ENCODE peak calls at places on chromosomes 11 and 22, in six cellular contexts. One of them, this sample, is unnamed.
A peak's percentile ranks its signal among the peaks of the same experiment; 100 is the strongest.

GRCh38 chr11:7611411-7611810 is 61.9 kb downstream of the CYB5R2 start:
- DNase-seq in AML-193: no peak
- DNase-seq in HCT116: no peak
- DNase-seq in H54: no peak
- DNase-seq in esophagus muscularis mucosa: no peak
- DNase-seq in ACHN: no peak
- DNase-seq in this sample: no peak

GRCh38 chr11:66969584-66970205 is 5.4 kb upstream of the C11orf86 start:
- DNase-seq in AML-193: no peak
- DNase-seq in HCT116: no peak
- DNase-seq in H54: no peak
- DNase-seq in esophagus muscularis mucosa: no peak
- DNase-seq in ACHN: no peak
- DNase-seq in this sample: no peak

GRCh38 chr11:23212829-23213228 is 352.6 kb upstream of the CCDC179 start:
- DNase-seq in AML-193: no peak
- DNase-seq in HCT116: no peak
- DNase-seq in H54: no peak
- DNase-seq in esophagus muscularis mucosa: no peak
- DNase-seq in ACHN: no peak
- DNase-seq in this sample: no peak

GRCh38 chr22:45329536-45329936 is 19.8 kb downstream of the FAM118A start:
- DNase-seq in AML-193: no peak
- DNase-seq in HCT116: no peak
- DNase-seq in H54: no peak
- DNase-seq in esophagus muscularis mucosa: no peak
- DNase-seq in ACHN: no peak
- DNase-seq in this sample: no peak

GRCh38 chr11:6681949-6682348 is 1.2 kb downstream of the MRPL17 start:
- DNase-seq in AML-193: no peak
- DNase-seq in HCT116: no peak
- DNase-seq in H54: no peak
- DNase-seq in esophagus muscularis mucosa: no peak
- DNase-seq in ACHN: no peak
- DNase-seq in this sample: no peak

GRCh38 chr11:2302280-2302843 is 549 bp downstream of the TSPAN32 start:
- DNase-seq in AML-193: no peak
- DNase-seq in HCT116: no peak
- DNase-seq in H54: no peak
- DNase-seq in esophagus muscularis mucosa: peak; percentile 91
- DNase-seq in ACHN: no peak
- DNase-seq in this sample: peak; percentile 65

GRCh38 chr22:30606455-30607299 is at the start of gene TCN2:
- DNase-seq in AML-193: peak; percentile 16
- DNase-seq in HCT116: no peak
- DNase-seq in H54: peak; percentile 58
- DNase-seq in esophagus muscularis mucosa: peak; percentile 96
- DNase-seq in ACHN: peak; percentile 87
- DNase-seq in this sample: peak; percentile 93

GRCh38 chr11:111942826-111943225 is 5.7 kb downstream of the DIXDC1 start:
- DNase-seq in AML-193: no peak
- DNase-seq in HCT116: no peak
- DNase-seq in H54: no peak
- DNase-seq in esophagus muscularis mucosa: no peak
- DNase-seq in ACHN: no peak
- DNase-seq in this sample: no peak

GRCh38 chr11:124656759-124657627 is 16.5 kb downstream of the SIAE start:
- DNase-seq in AML-193: no peak
- DNase-seq in HCT116: no peak
- DNase-seq in H54: no peak
- DNase-seq in esophagus muscularis mucosa: no peak
- DNase-seq in ACHN: no peak
- DNase-seq in this sample: peak; percentile 52